ENCODE peak calls at places on chromosomes 5 and 9, in four cellular contexts. C is fibroblast of villous mesenchyme, B is DND-41, W is PC-3. R is an unnamed sample.

GRCh38 chr9:105333076-105333475 is 88.6 kb downstream of the SLC44A1 start:
- DNase-seq in C (no peak), B (no peak), W (no peak), R (no peak)

GRCh38 chr5:132070460-132071337 is 2.9 kb upstream of the CSF2 start:
- DNase-seq in B (no peak), C (peak; percentile 5), W (no peak), R (no peak)

GRCh38 chr5:156907667-156908066 is 55.4 kb downstream of the TIMD4 start:
- DNase-seq in W (no peak), B (no peak), C (no peak), R (no peak)

GRCh38 chr9:133892193-133892920 is 99.8 kb downstream of the VAV2 start:
- DNase-seq in B (no peak), W (no peak), C (no peak), R (no peak)

GRCh38 chr9:125240649-125240999 is 519 bp downstream of the HSPA5 start:
- DNase-seq in W (peak; percentile 22), C (peak; percentile 51), B (no peak), R (no peak)

GRCh38 chr5:127306647-127307046 is 16.1 kb downstream of the MEGF10 start:
- DNase-seq in W (no peak), B (no peak), C (no peak), R (no peak)

GRCh38 chr9:116190595-116190994 is 37.0 kb downstream of the PAPPA start:
- DNase-seq in W (no peak), B (no peak), C (no peak), R (no peak)

GRCh38 chr9:4746278-4746677 is 5.3 kb upstream of the AK3 start:
- DNase-seq in B (no peak), W (no peak), C (no peak), R (no peak)

GRCh38 chr5:131619102-131619501 is 15.9 kb downstream of the RAPGEF6 start:
- DNase-seq in W (no peak), B (no peak), C (no peak), R (no peak)

GRCh38 chr5:88256037-88256436 is 12.6 kb downstream of the TMEM161B start:
- DNase-seq in W (no peak), C (no peak), B (no peak), R (no peak)

GRCh38 chr5:178624626-178625546 is 2.0 kb downstream of the CLK4 start:
- DNase-seq in B (no peak), W (peak; percentile 50), C (peak; percentile 26), R (no peak)

GRCh38 chr9:86700601-86701000 is 246.7 kb downstream of the GAS1 start:
- DNase-seq in B (no peak), C (no peak), W (no peak), R (no peak)

GRCh38 chr9:76561887-76562286 is 102.9 kb downstream of the GCNT1 start:
- DNase-seq in W (no peak), C (no peak), B (no peak), R (no peak)

GRCh38 chr9:114386361-114386885 is 1.4 kb downstream of the AKNA start:
- DNase-seq in W (no peak), B (peak; percentile 20), C (no peak), R (no peak)

GRCh38 chr5:159552751-159553150 is 222.5 kb upstream of the IL12B start:
- DNase-seq in B (no peak), W (peak; percentile 48), C (peak; percentile 8), R (no peak)

GRCh38 chr5:31393126-31393525 is 138.8 kb downstream of the DROSHA start:
- DNase-seq in W (no peak), C (no peak), B (no peak), R (no peak)

GRCh38 chr9:8958358-8958757 is 1158.8 kb upstream of the DMAC1 start:
- DNase-seq in W (no peak), C (no peak), B (no peak), R (no peak)

GRCh38 chr9:127683723-127684122 is 23.1 kb upstream of the CFAP157 start:
- DNase-seq in W (no peak), B (no peak), C (peak; percentile 30), R (no peak)

GRCh38 chr5:98205691-98206461 is 567.6 kb upstream of the RGMB start:
- DNase-seq in B (no peak), C (peak; percentile 11), W (peak; percentile 15), R (no peak)

GRCh38 chr9:18922161-18922910 is 110.7 kb downstream of the SAXO1 start:
- DNase-seq in W (no peak), B (no peak), C (no peak), R (no peak)

GRCh38 chr9:121859646-121860045 is 208.2 kb downstream of the DAB2IP start:
- DNase-seq in C (no peak), W (no peak), B (no peak), R (no peak)

GRCh38 chr5:82522912-82523311 is 244.8 kb upstream of the RPS23 start:
- DNase-seq in W (no peak), B (no peak), C (no peak), R (no peak)

GRCh38 chr5:20335978-20336377 is 348.0 kb upstream of the CDH18 start:
- DNase-seq in W (peak; percentile 37), B (no peak), C (no peak), R (no peak)

GRCh38 chr5:2534970-2535369 is 216.5 kb downstream of the IRX2 start:
- DNase-seq in W (no peak), B (no peak), C (no peak), R (no peak)

GRCh38 chr9:83471223-83471622 is 67.0 kb downstream of the FRMD3 start:
- DNase-seq in W (no peak), C (peak; percentile 22), B (no peak), R (no peak)

GRCh38 chr9:103681435-103681834 is 412.7 kb upstream of the SMC2 start:
- DNase-seq in C (no peak), B (no peak), W (no peak), R (no peak)

GRCh38 chr5:82050955-82051354 is 79.1 kb downstream of the ATG10 start:
- DNase-seq in B (no peak), C (no peak), W (no peak), R (no peak)

GRCh38 chr9:27276182-27277030 is 20.5 kb downstream of the EQTN start:
- DNase-seq in B (no peak), C (peak; percentile 76), W (peak; percentile 73), R (no peak)

GRCh38 chr9:20419552-20419951 is 202.7 kb downstream of the MLLT3 start:
- DNase-seq in C (no peak), B (no peak), W (no peak), R (no peak)

GRCh38 chr5:66829826-66830225 is 233.6 kb downstream of the MAST4 start:
- DNase-seq in B (no peak), W (peak; percentile 26), C (peak; percentile 6), R (no peak)

GRCh38 chr5:83430130-83431010 is 41.2 kb upstream of the VCAN start:
- DNase-seq in W (peak; percentile 78), C (peak; percentile 73), B (peak; percentile 61), R (peak; percentile 53)

GRCh38 chr5:45017568-45017967 is 208.8 kb downstream of the MRPS30 start:
- DNase-seq in W (peak; percentile 54), C (no peak), B (no peak), R (no peak)

GRCh38 chr5:118208031-118208453 is 780.3 kb downstream of the DTWD2 start:
- DNase-seq in W (no peak), C (no peak), B (no peak), R (no peak)

GRCh38 chr9:20112367-20112766 is 323.5 kb upstream of the SLC24A2 start:
- DNase-seq in C (peak; percentile 12), B (no peak), W (no peak), R (no peak)

GRCh38 chr9:131275332-131276106 is 791 bp downstream of the FAM78A start:
- DNase-seq in C (no peak), W (no peak), B (peak; percentile 53), R (no peak)
- TF ChIP-seq CTCF in C (no peak), W (no peak), B (peak; percentile 38), R (peak; percentile 40)

DNA sequence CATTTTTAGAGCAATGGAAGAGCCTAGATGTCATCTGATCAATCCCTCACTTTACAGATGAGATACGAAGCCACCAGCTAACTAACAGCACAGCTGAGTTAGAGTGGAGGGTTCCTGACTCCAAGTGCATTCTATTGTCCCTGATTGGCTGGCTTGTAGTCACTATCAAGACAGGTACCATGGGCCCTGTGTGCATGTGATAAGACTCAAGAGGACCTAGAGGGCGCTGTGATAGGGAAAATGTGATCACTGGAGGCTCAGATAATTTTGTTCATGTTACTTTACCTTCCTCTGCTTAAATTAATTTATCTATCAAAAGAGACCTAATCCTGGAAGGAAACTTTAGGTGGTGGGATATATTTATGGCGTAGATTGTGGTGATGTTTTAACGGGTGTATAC is 19.5 kb upstream of the SNAPC3 start:
- DNase-seq in B (no peak), C (no peak), W (peak; percentile 12), R (no peak)
- TF ChIP-seq CTCF in B (peak; percentile 38), C (peak; percentile 25), W (peak; percentile 56), R (peak; percentile 34)

DNA sequence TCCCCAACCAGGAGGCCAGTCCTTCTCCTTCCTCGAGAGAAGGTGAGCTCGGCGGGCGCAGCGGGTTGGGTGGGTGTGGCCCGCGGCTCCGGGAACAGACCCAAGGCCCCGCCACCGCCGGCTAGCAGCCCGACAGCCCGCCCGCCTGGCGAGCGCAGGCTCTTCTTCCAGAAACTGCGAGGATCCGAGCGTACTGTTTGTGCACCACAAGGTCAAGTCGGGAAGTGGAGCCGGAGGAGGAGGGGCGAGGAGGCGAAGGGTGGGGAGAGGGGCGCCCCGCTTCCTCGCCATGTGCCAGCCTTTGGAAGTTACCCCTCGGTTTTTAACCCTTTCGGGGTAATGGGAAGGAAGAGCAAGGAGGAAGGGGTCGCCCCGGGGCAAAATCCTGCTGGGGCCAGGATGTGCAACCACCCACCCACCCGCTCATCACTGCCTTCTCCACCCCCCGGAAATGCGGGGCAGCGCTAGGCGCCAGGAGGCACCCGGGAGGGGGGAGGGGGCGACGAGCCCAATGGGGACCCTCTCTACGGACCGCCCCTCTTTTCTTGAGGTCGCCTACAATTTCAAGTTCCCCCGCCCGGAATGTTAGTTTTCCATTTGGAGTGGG is 1.1 kb upstream of the JADE2 start:
- DNase-seq in B (peak; percentile 90), W (peak; percentile 69), C (peak; percentile 87), R (peak; percentile 90)
- TF ChIP-seq CTCF in B (peak; percentile 26), W (no peak), C (no peak), R (no peak)

GRCh38 chr9:100282388-100282719 is 70.4 kb downstream of the TEX10 start:
- DNase-seq in W (no peak), B (no peak), C (no peak), R (no peak)
- TF ChIP-seq CTCF in W (no peak), B (no peak), C (no peak), R (no peak)

R was measured in lower lobe of right lung.